ENCODE peak calls at places on chromosomes 13 and 19, in five cellular contexts. U is endothelial cell of umbilical vein, B is astrocyte of the spinal cord, G is IMR-90, V is tibial nerve. Q is an unnamed sample.

GRCh38 chr19:14248578-14249011 is 42.6 kb upstream of the ADGRL1 start:
- DNase-seq in B (peak; percentile 61), U (peak; percentile 57), V (peak; percentile 21), G (no peak), Q (no peak)

GRCh38 chr13:74003374-74003773 is 130.8 kb downstream of the KLF12 start:
- DNase-seq in B (no peak), U (no peak), V (no peak), G (peak; percentile 22), Q (no peak)

GRCh38 chr19:31233288-31233687 is 115.9 kb downstream of the TSHZ3 start:
- DNase-seq in B (no peak), V (no peak), U (no peak), G (no peak), Q (no peak)

GRCh38 chr13:85719749-85720148 is 79.5 kb downstream of the SLITRK6 start:
- DNase-seq in B (no peak), G (no peak), U (no peak), V (no peak), Q (no peak)

GRCh38 chr19:2552859-2553258 is 76.9 kb downstream of the GADD45B start:
- DNase-seq in U (peak; percentile 56), G (no peak), B (no peak), V (no peak), Q (no peak)

GRCh38 chr13:114077121-114077937 is 55.1 kb downstream of the RASA3 start:
- DNase-seq in B (no peak), G (no peak), V (peak; percentile 9), U (no peak), Q (peak; percentile 18)

GRCh38 chr19:34493649-34494044 is 12.1 kb downstream of the WTIP start:
- DNase-seq in U (no peak), B (no peak), V (no peak), G (no peak), Q (no peak)

GRCh38 chr13:38990693-38991092 is at the start of gene STOML3:
- DNase-seq in B (peak; percentile 20), U (peak; percentile 7), G (no peak), V (no peak), Q (no peak)

GRCh38 chr19:56637976-56638555 is 4.9 kb upstream of the SMIM17 start:
- DNase-seq in G (peak; percentile 65), V (no peak), U (peak; percentile 53), B (peak; percentile 77), Q (peak; percentile 54)

GRCh38 chr13:52849727-52850395 is 1.4 kb upstream of the PCDH8 start:
- DNase-seq in B (no peak), V (no peak), U (no peak), G (no peak), Q (no peak)

GRCh38 chr13:45120967-45121366 is 657 bp downstream of the GTF2F2 start:
- DNase-seq in U (no peak), B (no peak), G (no peak), V (no peak), Q (no peak)

GRCh38 chr19:42311612-42312160 is 1.4 kb upstream of the TMEM145 start:
- DNase-seq in B (no peak), G (no peak), U (no peak), V (no peak), Q (no peak)

GRCh38 chr13:24727731-24728601 is 36.0 kb upstream of the RNF17 start:
- DNase-seq in V (no peak), G (peak; percentile 84), U (peak; percentile 71), B (peak; percentile 78), Q (no peak)

GRCh38 chr13:98930014-98930625 is 47.7 kb downstream of the DOCK9 start:
- DNase-seq in V (no peak), B (no peak), G (no peak), U (peak; percentile 64), Q (no peak)

GRCh38 chr13:31538067-31539042 is 201.0 kb upstream of the RXFP2 start:
- DNase-seq in B (peak; percentile 42), G (peak; percentile 45), V (no peak), U (peak; percentile 49), Q (no peak)

GRCh38 chr19:30649934-30650614 is 277.9 kb downstream of the ZNF536 start:
- DNase-seq in U (peak; percentile 48), G (peak; percentile 51), B (peak; percentile 51), V (no peak), Q (no peak)

GRCh38 chr13:73542446-73542845 is 483.6 kb downstream of the KLF5 start:
- DNase-seq in U (no peak), G (no peak), V (no peak), B (no peak), Q (no peak)

GRCh38 chr19:12611361-12611699 is 610 bp downstream of the ZNF791 start:
- DNase-seq in G (peak; percentile 74), B (peak; percentile 88), U (peak; percentile 74), V (peak; percentile 63), Q (peak; percentile 42)

GRCh38 chr13:82606008-82606407 is 1276.3 kb downstream of the SLITRK1 start:
- DNase-seq in B (no peak), U (no peak), G (no peak), V (no peak), Q (no peak)

GRCh38 chr19:16608290-16608704 is 19.7 kb downstream of the MED26 start:
- DNase-seq in B (peak; percentile 80), U (peak; percentile 75), V (no peak), G (peak; percentile 91), Q (no peak)

GRCh38 chr19:42095142-42095813 is 19.3 kb downstream of the ZNF574 start:
- DNase-seq in V (no peak), G (no peak), U (no peak), B (no peak), Q (no peak)

GRCh38 chr19:46392252-46392801 is 21.0 kb downstream of the CCDC8 start:
- DNase-seq in V (no peak), G (peak; percentile 63), U (no peak), B (no peak), Q (no peak)

GRCh38 chr19:6801397-6802086 is 29.0 kb downstream of the VAV1 start:
- DNase-seq in G (no peak), V (no peak), B (no peak), U (peak; percentile 9), Q (peak; percentile 33)

GRCh38 chr13:114235697-114236096 is 1.0 kb downstream of the CDC16 start:
- DNase-seq in V (no peak), G (no peak), U (peak; percentile 24), B (no peak), Q (no peak)

GRCh38 chr13:52921194-52921593 is 72.8 kb upstream of the PCDH8 start:
- DNase-seq in V (no peak), U (no peak), G (no peak), B (no peak), Q (no peak)

GRCh38 chr19:6662692-6663091 is 7.3 kb downstream of the TNFSF14 start:
- DNase-seq in B (no peak), U (no peak), G (no peak), V (no peak), Q (no peak)

GRCh38 chr13:79227418-79227817 is 178.6 kb downstream of the RBM26 start:
- DNase-seq in U (no peak), B (no peak), G (no peak), V (no peak), Q (no peak)

GRCh38 chr13:79226938-79227337 is 179.1 kb downstream of the RBM26 start:
- DNase-seq in G (no peak), V (no peak), B (no peak), U (no peak), Q (no peak)

GRCh38 chr13:79226250-79226649 is 179.8 kb downstream of the RBM26 start:
- DNase-seq in B (no peak), V (no peak), U (no peak), G (no peak), Q (no peak)

GRCh38 chr13:79229761-79230160 is 176.3 kb downstream of the RBM26 start:
- DNase-seq in U (no peak), G (no peak), V (no peak), B (no peak), Q (no peak)

DNA sequence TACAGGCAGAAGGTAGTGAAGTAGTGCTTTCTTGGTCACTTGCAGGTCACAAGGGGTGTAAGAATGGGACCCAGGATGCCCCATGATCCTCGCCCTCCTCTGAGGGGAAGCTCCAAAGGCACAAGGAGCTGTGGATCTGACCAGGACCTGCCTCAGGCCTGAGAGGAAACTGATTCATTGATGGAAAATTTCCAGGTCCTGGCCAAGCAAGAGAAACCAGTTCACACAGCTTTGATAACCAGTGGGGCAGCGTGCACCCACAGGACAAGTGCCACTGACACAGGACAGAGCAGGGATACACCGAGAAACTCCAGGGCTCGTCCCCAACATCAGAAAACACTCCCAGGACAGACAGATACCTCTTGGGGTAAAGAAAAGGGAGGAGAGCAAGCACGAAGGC is 177.1 kb downstream of the RBM26 start:
- DNase-seq in U (no peak), V (no peak), G (no peak), B (no peak), Q (no peak)
- TF ChIP-seq CTCF in U (no peak), V (no peak), G (no peak), B (no peak), Q (no peak)

GRCh38 chr13:41383400-41383799 is 72.3 kb downstream of the NAA16 start:
- DNase-seq in B (no peak), U (peak; percentile 57), V (no peak), G (peak; percentile 61), Q (no peak)

GRCh38 chr13:41389580-41389979 is 67.8 kb upstream of the RGCC start:
- DNase-seq in B (no peak), U (no peak), V (no peak), G (no peak), Q (no peak)

GRCh38 chr13:41386206-41386605 is 71.1 kb upstream of the RGCC start:
- DNase-seq in G (no peak), U (no peak), V (no peak), B (no peak), Q (no peak)

GRCh38 chr13:41388143-41388881 is 69.0 kb upstream of the RGCC start:
- DNase-seq in G (no peak), V (no peak), B (no peak), U (no peak), Q (no peak)

GRCh38 chr13:41384749-41385503 is 72.4 kb upstream of the RGCC start:
- DNase-seq in U (peak; percentile 43), V (no peak), B (peak; percentile 18), G (peak; percentile 15), Q (no peak)
- TF ChIP-seq CTCF in U (peak; percentile 16), V (no peak), B (peak; percentile 41), G (peak; percentile 47), Q (no peak)

DNA sequence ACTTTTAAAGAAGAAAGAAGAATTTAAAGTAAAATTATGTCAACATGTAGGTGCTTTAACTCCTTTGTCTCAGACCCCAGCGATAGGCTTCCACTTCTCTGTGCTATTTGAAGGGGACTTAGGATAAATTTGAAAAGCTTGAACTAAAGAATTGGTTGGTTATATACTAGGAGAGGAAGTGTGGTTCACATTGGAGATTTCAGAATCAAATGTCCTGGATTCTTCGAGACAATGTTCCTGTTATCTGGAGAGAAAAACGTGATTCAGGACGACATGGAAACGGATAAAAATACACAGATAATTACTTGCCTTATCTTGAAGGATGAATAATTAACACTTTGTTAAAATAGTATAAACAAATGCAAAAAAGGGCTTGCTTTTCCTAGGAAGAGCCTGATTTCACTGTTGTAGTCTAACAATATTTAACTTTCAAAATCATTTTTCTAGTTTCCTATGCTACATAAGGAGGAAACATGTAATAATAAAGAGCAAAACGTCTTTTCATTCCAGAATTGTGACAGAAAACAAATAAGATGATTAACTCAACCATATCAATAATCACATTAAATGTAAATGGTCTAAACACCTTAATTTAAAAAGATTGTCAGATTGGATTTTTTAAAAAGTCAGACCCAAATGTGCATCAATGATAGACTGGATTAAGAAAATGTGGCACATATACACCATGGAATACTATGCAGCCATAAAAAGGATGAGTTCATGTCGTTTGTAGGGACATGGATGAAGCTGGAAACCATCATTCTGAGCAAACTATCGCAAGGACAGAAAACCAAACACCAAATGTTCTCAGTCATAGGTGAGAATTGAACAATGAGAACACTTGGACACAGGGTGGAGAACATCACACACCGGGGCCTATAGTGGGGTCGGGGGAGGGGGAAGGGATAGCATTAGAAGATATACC is 724 bp upstream of the ZNF780A start:
- DNase-seq in V (no peak), U (no peak), B (no peak), G (no peak), Q (no peak)
- TF ChIP-seq CTCF in V (no peak), U (no peak), B (no peak), G (no peak), Q (no peak)

GRCh38 chr19:7928334-7928706 is 2.4 kb upstream of the CTXN1 start:
- DNase-seq in V (no peak), B (no peak), U (no peak), G (no peak), Q (no peak)
- TF ChIP-seq CTCF in V (no peak), B (no peak), U (no peak), G (no peak), Q (no peak)

Q was measured in omental fat pad.